ENCODE peak calls at places on chromosomes 11 and 22, in ten cellular contexts. G is transverse colon; L is suprapubic skin; Z is SK-N-SH; R is HFFc6; O is heart right ventricle; E is GM23338; K is body of pancreas; X is CD4-positive, alpha-beta T cell; Y is OCI-LY7. A is an unnamed sample.

GRCh38 chr11:128180446-128181089 is 406.8 kb downstream of the ETS1 start:
- DNase-seq in L (no peak), K (no peak), E (no peak), Z (no peak), Y (no peak), O (no peak), X (no peak), G (no peak), R (peak), A (peak)

GRCh38 chr11:8577791-8578581 is 16.0 kb downstream of the STK33 start:
- DNase-seq in K (no peak), X (no peak), L (no peak), R (peak), E (no peak), O (no peak), Z (no peak), G (no peak), Y (no peak), A (no peak)

GRCh38 chr11:3140291-3140603 is 24.9 kb downstream of the OSBPL5 start:
- DNase-seq in G (no peak), X (no peak), Z (no peak), Y (no peak), O (no peak), R (no peak), E (no peak), K (no peak), L (no peak), A (no peak)

GRCh38 chr22:47586038-47586437 is 823.6 kb downstream of the TBC1D22A start:
- DNase-seq in Z (no peak), O (no peak), G (no peak), L (peak), K (no peak), E (no peak), Y (no peak), X (no peak), R (no peak), A (no peak)

GRCh38 chr11:62727007-62727832 is at the start of gene HNRNPUL2:
- DNase-seq in R (peak), L (peak), E (peak), O (peak), Z (peak), X (peak), G (peak), K (peak), Y (peak), A (peak)

GRCh38 chr11:88421530-88421929 is 84.0 kb upstream of the CTSC start:
- DNase-seq in Y (no peak), K (no peak), O (peak), G (no peak), L (no peak), E (peak), R (no peak), X (no peak), Z (no peak), A (no peak)

GRCh38 chr11:99015634-99016454 is 4.9 kb upstream of the CNTN5 start:
- DNase-seq in E (peak), Z (peak), X (no peak), G (no peak), K (peak), L (no peak), R (peak), Y (peak), O (no peak), A (peak)

GRCh38 chr22:49983148-49984042 is 22.8 kb downstream of the PIM3 start:
- DNase-seq in Y (no peak), X (no peak), O (no peak), E (peak), L (no peak), R (no peak), G (no peak), K (peak), Z (peak), A (no peak)

GRCh38 chr22:19066531-19067271 is 55.5 kb downstream of the DGCR2 start:
- DNase-seq in R (peak), O (no peak), K (no peak), L (no peak), Y (no peak), E (no peak), Z (no peak), G (no peak), X (no peak), A (peak)

GRCh38 chr11:130645164-130645859 is 196.9 kb downstream of the ADAMTS15 start:
- DNase-seq in K (no peak), L (no peak), Z (no peak), X (no peak), E (no peak), O (no peak), R (no peak), Y (no peak), G (no peak), A (no peak)

GRCh38 chr22:44455151-44455962 is 42.7 kb downstream of the RTL6 start:
- DNase-seq in R (no peak), Z (no peak), O (no peak), G (peak), Y (peak), L (no peak), K (no peak), X (no peak), E (no peak), A (no peak)

GRCh38 chr11:133927690-133928627 is 28.8 kb downstream of the IGSF9B start:
- DNase-seq in K (peak), L (no peak), E (peak), X (peak), G (peak), Y (peak), R (peak), O (peak), Z (peak), A (peak)

GRCh38 chr11:21398195-21398594 is 728.8 kb downstream of the NELL1 start:
- DNase-seq in K (no peak), Z (no peak), Y (no peak), O (no peak), X (no peak), R (no peak), G (no peak), E (no peak), L (no peak), A (no peak)

GRCh38 chr11:31509017-31509411 is 408 bp downstream of the IMMP1L start:
- DNase-seq in L (no peak), Y (no peak), X (no peak), K (no peak), R (no peak), Z (no peak), O (no peak), E (no peak), G (no peak), A (no peak)

GRCh38 chr22:46432164-46433068 is 96.9 kb downstream of the TRMU start:
- DNase-seq in R (no peak), X (peak), O (no peak), E (no peak), K (no peak), Y (peak), G (peak), L (no peak), Z (no peak), A (no peak)

GRCh38 chr11:118126082-118126838 is 26.4 kb downstream of the SCN4B start:
- DNase-seq in E (no peak), O (no peak), Z (no peak), Y (no peak), R (no peak), G (no peak), K (no peak), X (no peak), L (no peak), A (no peak)

GRCh38 chr22:42856179-42856864 is 751 bp downstream of the ARFGAP3 start:
- DNase-seq in Y (peak), R (no peak), K (peak), E (peak), Z (no peak), G (peak), L (peak), X (peak), O (peak), A (no peak)

GRCh38 chr11:33411751-33412150 is 154.6 kb downstream of the HIPK3 start:
- DNase-seq in E (no peak), G (no peak), O (no peak), X (no peak), R (no peak), K (no peak), L (no peak), Y (peak), Z (no peak), A (no peak)

GRCh38 chr11:128473631-128474030 is 113.7 kb downstream of the ETS1 start:
- DNase-seq in R (no peak), X (no peak), O (no peak), G (no peak), E (no peak), Y (peak), K (no peak), Z (no peak), L (no peak), A (no peak)

DNA sequence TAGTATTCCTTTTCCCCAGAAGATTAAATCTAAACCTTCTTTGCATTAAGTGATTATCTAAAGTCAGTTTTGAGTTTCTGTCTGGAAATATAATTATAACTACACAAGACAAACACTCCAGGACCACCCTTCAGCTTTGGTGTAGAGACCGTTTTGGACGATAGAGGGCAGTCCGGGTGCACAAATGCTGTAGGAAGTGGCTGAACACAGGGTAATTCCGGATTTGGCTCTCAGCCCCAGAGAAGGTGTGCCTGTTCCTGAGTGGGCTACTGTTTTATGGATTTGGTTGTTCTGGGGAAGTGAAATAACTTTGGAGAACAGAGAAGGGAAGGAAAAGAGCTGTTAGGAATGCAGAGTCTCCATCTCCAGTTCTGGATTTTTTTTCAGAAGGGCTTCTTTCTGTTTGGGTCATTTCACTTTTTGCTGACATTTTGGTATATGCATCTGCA is 14.8 kb downstream of the EXT2 start:
- DNase-seq in Y (peak), K (peak), E (peak), O (peak), R (peak), X (peak), Z (peak), L (no peak), G (peak), A (no peak)
- TF ChIP-seq CTCF in Y (peak), K (peak), E (peak), O (peak), R (peak), X (peak), Z (peak), L (peak), G (peak), A (peak)

GRCh38 chr11:63763506-63764200 is 4.9 kb downstream of the ZFTA start:
- DNase-seq in G (peak), R (no peak), Z (peak), X (no peak), Y (no peak), L (no peak), E (peak), O (peak), K (peak), A (no peak)

GRCh38 chr11:63762662-63763505 is 5.7 kb downstream of the ZFTA start:
- DNase-seq in O (peak), Y (no peak), X (no peak), K (peak), Z (peak), E (peak), L (no peak), R (no peak), G (peak), A (no peak)

GRCh38 chr11:63761173-63761572 is 7.4 kb downstream of the ZFTA start:
- DNase-seq in R (no peak), L (no peak), E (peak), Y (no peak), X (no peak), K (no peak), O (no peak), G (no peak), Z (no peak), A (no peak)

GRCh38 chr11:63761870-63762661 is 6.5 kb downstream of the ZFTA start:
- DNase-seq in Y (no peak), E (peak), K (peak), X (no peak), O (peak), Z (peak), L (no peak), G (peak), R (no peak), A (no peak)

GRCh38 chr11:63760487-63761079 is 8.0 kb downstream of the ZFTA start:
- DNase-seq in K (no peak), L (no peak), Z (no peak), Y (no peak), G (no peak), X (no peak), R (no peak), O (no peak), E (peak), A (no peak)
- TF ChIP-seq CTCF in K (no peak), L (no peak), Z (no peak), Y (no peak), G (no peak), X (no peak), R (no peak), O (no peak), E (no peak), A (no peak)

DNA sequence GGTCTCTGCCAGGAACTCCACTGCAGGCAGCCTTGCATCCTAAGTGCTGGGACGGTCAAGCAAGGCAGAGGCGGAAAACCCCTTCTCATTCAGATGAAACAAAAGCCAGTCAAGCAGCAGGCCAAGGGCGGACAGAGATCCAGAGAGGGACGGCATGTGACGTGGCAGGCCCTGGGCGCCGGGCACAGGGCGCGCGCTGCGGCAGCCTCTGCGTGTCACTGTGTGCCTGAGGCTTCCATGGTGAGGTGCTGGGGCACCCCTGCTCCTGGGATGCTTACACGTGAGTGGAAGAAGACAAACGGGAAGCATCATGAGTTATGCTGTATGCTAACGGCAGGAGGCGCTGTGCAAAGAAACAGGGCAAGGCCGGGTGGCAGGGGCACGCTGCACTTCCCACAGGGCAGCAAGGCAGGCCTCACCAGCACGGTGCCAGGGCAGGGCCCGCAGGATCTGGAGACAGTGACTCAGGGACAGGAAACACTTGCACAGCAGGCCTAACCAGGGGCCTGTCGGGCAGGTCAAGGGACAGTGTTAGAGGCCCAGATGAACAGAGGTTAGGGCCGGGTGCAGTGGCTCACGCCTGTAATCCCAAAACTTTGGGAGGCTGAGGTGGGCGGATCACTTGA is 6.1 kb downstream of the TOLLIP start:
- DNase-seq in E (peak), L (peak), K (peak), Z (peak), X (peak), Y (no peak), G (peak), R (no peak), O (no peak), A (no peak)
- TF ChIP-seq CTCF in E (peak), L (peak), K (peak), Z (peak), X (no peak), Y (peak), G (no peak), R (peak), O (no peak), A (peak)

GRCh38 chr11:64893194-64894069 is 15.0 kb upstream of the EHD1 start:
- DNase-seq in Z (no peak), E (no peak), L (no peak), O (no peak), G (peak), Y (no peak), X (no peak), K (peak), R (no peak), A (no peak)
- TF ChIP-seq CTCF in Z (no peak), E (no peak), L (no peak), O (no peak), G (peak), Y (no peak), X (no peak), K (peak), R (no peak), A (no peak)

DNA sequence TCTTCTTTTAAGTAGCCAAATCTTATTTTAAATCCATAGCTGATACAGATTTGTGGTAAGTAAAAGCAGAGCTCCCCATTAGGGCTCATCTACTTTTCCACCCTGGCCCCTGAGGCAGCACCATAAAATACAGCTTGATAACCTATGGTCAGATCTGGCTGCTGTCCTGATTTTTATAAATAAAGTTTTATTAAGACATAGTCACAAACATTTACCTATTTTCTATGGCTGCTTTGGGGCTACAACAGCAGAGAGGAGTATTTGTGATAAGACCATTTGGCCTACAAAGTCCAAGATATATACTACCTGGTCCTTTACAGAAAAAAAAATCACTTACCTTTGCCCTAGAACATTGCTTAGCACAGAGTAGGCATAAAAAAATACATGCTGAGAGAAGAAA is 200.0 kb upstream of the SEZ6L start:
- DNase-seq in Z (no peak), G (no peak), X (no peak), E (no peak), L (no peak), R (no peak), O (no peak), K (no peak), Y (no peak), A (no peak)
- TF ChIP-seq CTCF in Z (no peak), G (no peak), X (no peak), E (no peak), L (no peak), R (no peak), O (no peak), K (no peak), Y (no peak), A (no peak)

GRCh38 chr11:19116315-19116970 is 525 bp upstream of the ZDHHC13 start:
- DNase-seq in L (no peak), E (peak), Z (no peak), O (no peak), Y (peak), R (no peak), G (no peak), K (no peak), X (no peak), A (no peak)

GRCh38 chr11:19111809-19112208 is 5.2 kb upstream of the ZDHHC13 start:
- DNase-seq in K (no peak), E (no peak), R (no peak), L (no peak), X (no peak), O (no peak), Z (no peak), G (no peak), Y (no peak), A (no peak)

GRCh38 chr11:19121646-19122045 is 4.7 kb downstream of the ZDHHC13 start:
- DNase-seq in E (no peak), Y (no peak), Z (no peak), G (no peak), K (no peak), R (peak), O (no peak), X (no peak), L (no peak), A (no peak)

GRCh38 chr11:19117760-19118097 is 761 bp downstream of the ZDHHC13 start:
- DNase-seq in K (no peak), Z (no peak), X (no peak), G (no peak), O (no peak), L (no peak), Y (peak), R (peak), E (no peak), A (no peak)

GRCh38 chr11:19116971-19117759 is at the start of gene ZDHHC13:
- DNase-seq in R (peak), Z (peak), Y (peak), L (peak), O (peak), E (peak), G (peak), X (peak), K (peak), A (peak)
- TF ChIP-seq CTCF in R (peak), Z (peak), Y (peak), L (no peak), O (no peak), E (peak), G (no peak), X (no peak), K (no peak), A (peak)